ENCODE peak calls at places on chromosome 7, in four cellular contexts. X is heart right ventricle, Y is Peyer's patch, V is pancreas. F is an unnamed sample.

GRCh38 chr7:106595922-106596321 is 65.0 kb downstream of the CCDC71L start:
- DNase-seq in X (no peak), Y (no peak), V (no peak), F (no peak)

GRCh38 chr7:21028186-21028989 is 241.7 kb upstream of the SP8 start:
- DNase-seq in X (no peak), Y (peak), V (no peak), F (no peak)

GRCh38 chr7:99837649-99838361 is 10.0 kb downstream of the CYP3A43 start:
- DNase-seq in X (no peak), Y (no peak), V (no peak), F (no peak)

GRCh38 chr7:151844080-151844827 is 32.7 kb downstream of the PRKAG2 start:
- DNase-seq in X (no peak), Y (no peak), V (peak), F (no peak)

GRCh38 chr7:151276651-151277590 is 28.4 kb upstream of the SMARCD3 start:
- DNase-seq in X (peak), Y (peak), V (peak), F (no peak)

GRCh38 chr7:157555308-157555707 is 218.5 kb downstream of the DNAJB6 start:
- DNase-seq in X (no peak), Y (no peak), V (no peak), F (no peak)

GRCh38 chr7:112296416-112296815 is 89.9 kb downstream of the ZNF277 start:
- DNase-seq in X (no peak), Y (no peak), V (no peak), F (no peak)

GRCh38 chr7:95427123-95427522 is 7.7 kb downstream of the PON2 start:
- DNase-seq in X (no peak), Y (no peak), V (no peak), F (no peak)

GRCh38 chr7:155764432-155764798 is 47.8 kb downstream of the SHH start:
- DNase-seq in X (peak), Y (no peak), V (no peak), F (no peak)

GRCh38 chr7:70056363-70056762 is 458.1 kb downstream of the AUTS2 start:
- DNase-seq in X (no peak), Y (no peak), V (no peak), F (no peak)

GRCh38 chr7:106744507-106745180 is 83.7 kb upstream of the CCDC71L start:
- DNase-seq in X (no peak), Y (no peak), V (no peak), F (no peak)

GRCh38 chr7:36091571-36092176 is 61.4 kb upstream of the EEPD1 start:
- DNase-seq in X (no peak), Y (no peak), V (no peak), F (no peak)

GRCh38 chr7:101357433-101357832 is 5.2 kb upstream of the COL26A1 start:
- DNase-seq in X (no peak), Y (no peak), V (no peak), F (no peak)

GRCh38 chr7:8190121-8190895 is 71.7 kb downstream of the ICA1 start:
- DNase-seq in X (peak), Y (no peak), V (no peak), F (no peak)

GRCh38 chr7:4774804-4775280 is 581 bp upstream of the AP5Z1 start:
- DNase-seq in X (peak), Y (no peak), V (peak), F (peak)

GRCh38 chr7:79272066-79272669 is 181.3 kb downstream of the MAGI2 start:
- DNase-seq in X (no peak), Y (no peak), V (no peak), F (no peak)

GRCh38 chr7:30918676-30919075 is 7.0 kb downstream of the AQP1 start:
- DNase-seq in X (no peak), Y (peak), V (peak), F (no peak)

GRCh38 chr7:105854516-105854915 is 21.9 kb downstream of the ATXN7L1 start:
- DNase-seq in X (no peak), Y (no peak), V (no peak), F (no peak)

GRCh38 chr7:44222074-44222473 is 21.3 kb downstream of the YKT6 start:
- DNase-seq in X (no peak), Y (no peak), V (peak), F (no peak)

GRCh38 chr7:142347091-142347490 is 89.2 kb upstream of the PRSS58 start:
- DNase-seq in X (no peak), Y (no peak), V (no peak), F (no peak)

GRCh38 chr7:40058027-40058426 is 76.4 kb downstream of the MPLKIP start:
- DNase-seq in X (no peak), Y (no peak), V (no peak), F (no peak)

GRCh38 chr7:121313220-121313792 is 15.5 kb upstream of the WNT16 start:
- DNase-seq in X (no peak), Y (no peak), V (no peak), F (no peak)

GRCh38 chr7:45915606-45916005 is 5.5 kb downstream of the IGFBP3 start:
- DNase-seq in X (no peak), Y (no peak), V (no peak), F (no peak)

GRCh38 chr7:34143397-34143796 is 238.1 kb downstream of the BMPER start:
- DNase-seq in X (no peak), Y (no peak), V (no peak), F (peak)

GRCh38 chr7:101140339-101140699 is 13.4 kb downstream of the SERPINE1 start:
- DNase-seq in X (no peak), Y (no peak), V (no peak), F (no peak)

GRCh38 chr7:105429746-105430612 is 41.3 kb upstream of the SRPK2 start:
- DNase-seq in X (peak), Y (no peak), V (no peak), F (no peak)

GRCh38 chr7:17159500-17160037 is 138.9 kb upstream of the AHR start:
- DNase-seq in X (no peak), Y (no peak), V (no peak), F (no peak)

GRCh38 chr7:51182767-51183166 is 133.8 kb downstream of the COBL start:
- DNase-seq in X (no peak), Y (no peak), V (no peak), F (no peak)

GRCh38 chr7:39892361-39892760 is 57.7 kb upstream of the CDK13 start:
- DNase-seq in X (no peak), Y (no peak), V (no peak), F (no peak)

GRCh38 chr7:353746-354325 is 63.9 kb downstream of the FOXL3 start:
- DNase-seq in X (peak), Y (no peak), V (peak), F (no peak)

GRCh38 chr7:135204876-135205275 is 6.5 kb downstream of the WDR91 start:
- DNase-seq in X (no peak), Y (no peak), V (no peak), F (no peak)

GRCh38 chr7:5636446-5636835 is 145.0 kb downstream of the RNF216 start:
- DNase-seq in X (no peak), Y (no peak), V (no peak), F (no peak)

GRCh38 chr7:31046723-31047122 is 5.4 kb upstream of the ADCYAP1R1 start:
- DNase-seq in X (no peak), Y (no peak), V (no peak), F (no peak)

GRCh38 chr7:105976868-105977267 is 13.8 kb downstream of the CDHR3 start:
- DNase-seq in X (no peak), Y (no peak), V (no peak), F (no peak)

GRCh38 chr7:140810830-140811556 is 113.7 kb downstream of the BRAF start:
- DNase-seq in X (peak), Y (peak), V (no peak), F (peak)

GRCh38 chr7:128410092-128410665 is 397 bp upstream of the IMPDH1 start:
- DNase-seq in X (no peak), Y (no peak), V (no peak), F (peak)

GRCh38 chr7:2525161-2525930 is 5.8 kb downstream of the LFNG start:
- DNase-seq in X (no peak), Y (no peak), V (peak), F (no peak)

GRCh38 chr7:1040790-1041189 is 3.6 kb upstream of the GPR146 start:
- DNase-seq in X (no peak), Y (no peak), V (peak), F (peak)